ENCODE peak calls at places on chromosome 20, in ten cellular contexts. V is GM23248; Z is PC-3; T is mammary epithelial cell; Q is aorta; A is CD8-positive, alpha-beta memory T cell; W is stomach; K is astrocyte; D is upper lobe of right lung; O is heart right ventricle. P is an unnamed sample.

GRCh38 chr20:64038252-64038578 is 2.2 kb downstream of the C20orf204 start:
- DNase-seq in K (no peak), Z (no peak), A (no peak), Q (no peak), O (no peak), D (no peak), V (no peak), T (no peak), W (no peak), P (peak; percentile 51)

GRCh38 chr20:4563534-4563933 is 158.2 kb upstream of the PRND start:
- DNase-seq in T (peak; percentile 68), Q (peak; percentile 43), V (peak; percentile 85), Z (peak; percentile 78), O (no peak), W (no peak), D (no peak), K (peak; percentile 65), A (no peak), P (no peak)

GRCh38 chr20:43752561-43753301 is 25.9 kb upstream of the GTSF1L start:
- DNase-seq in Q (peak; percentile 71), K (peak; percentile 98), T (peak; percentile 88), V (peak; percentile 87), O (no peak), Z (peak; percentile 91), W (peak; percentile 39), D (peak; percentile 67), A (no peak), P (peak; percentile 77)

GRCh38 chr20:19775353-19776201 is 17.5 kb downstream of the RIN2 start:
- DNase-seq in V (peak; percentile 45), Q (no peak), D (no peak), Z (peak; percentile 93), T (no peak), W (peak; percentile 33), A (no peak), K (no peak), O (no peak), P (no peak)

GRCh38 chr20:11159728-11160127 is 485.9 kb upstream of the JAG1 start:
- DNase-seq in T (peak; percentile 68), Z (no peak), Q (peak; percentile 49), A (no peak), O (peak; percentile 26), W (no peak), K (peak; percentile 84), D (no peak), V (peak; percentile 40), P (no peak)

GRCh38 chr20:8385247-8385646 is 253.2 kb downstream of the PLCB1 start:
- DNase-seq in W (peak; percentile 31), O (peak; percentile 16), V (peak; percentile 55), D (no peak), Z (no peak), Q (no peak), A (no peak), K (peak; percentile 14), T (no peak), P (peak; percentile 43)

GRCh38 chr20:50425076-50425475 is 85.1 kb upstream of the PTPN1 start:
- DNase-seq in Z (no peak), Q (no peak), V (peak; percentile 30), A (no peak), T (no peak), O (no peak), D (no peak), W (no peak), K (no peak), P (peak; percentile 16)

GRCh38 chr20:50540620-50541605 is 30.7 kb downstream of the PTPN1 start:
- DNase-seq in K (peak; percentile 99), V (peak; percentile 71), D (no peak), Q (no peak), A (no peak), T (peak; percentile 64), Z (peak; percentile 78), W (no peak), O (no peak), P (no peak)

GRCh38 chr20:9689041-9689440 is 149.8 kb downstream of the PAK5 start:
- DNase-seq in O (no peak), T (no peak), Z (no peak), A (no peak), V (no peak), D (no peak), W (no peak), K (no peak), Q (no peak), P (no peak)

GRCh38 chr20:23151008-23151703 is 65.0 kb upstream of the CD93 start:
- DNase-seq in O (no peak), Q (no peak), Z (no peak), T (no peak), K (no peak), A (no peak), D (no peak), W (peak; percentile 18), V (no peak), P (no peak)

GRCh38 chr20:51492167-51493092 is 50.1 kb downstream of the NFATC2 start:
- DNase-seq in Z (no peak), A (no peak), T (no peak), D (peak; percentile 85), K (peak; percentile 73), V (peak; percentile 57), W (peak; percentile 85), O (peak; percentile 68), Q (peak; percentile 58), P (no peak)

GRCh38 chr20:483791-484644 is 21.7 kb upstream of the TBC1D20 start:
- DNase-seq in D (no peak), Q (peak; percentile 52), K (no peak), T (no peak), O (peak; percentile 48), V (no peak), A (no peak), W (no peak), Z (no peak), P (no peak)

DNA sequence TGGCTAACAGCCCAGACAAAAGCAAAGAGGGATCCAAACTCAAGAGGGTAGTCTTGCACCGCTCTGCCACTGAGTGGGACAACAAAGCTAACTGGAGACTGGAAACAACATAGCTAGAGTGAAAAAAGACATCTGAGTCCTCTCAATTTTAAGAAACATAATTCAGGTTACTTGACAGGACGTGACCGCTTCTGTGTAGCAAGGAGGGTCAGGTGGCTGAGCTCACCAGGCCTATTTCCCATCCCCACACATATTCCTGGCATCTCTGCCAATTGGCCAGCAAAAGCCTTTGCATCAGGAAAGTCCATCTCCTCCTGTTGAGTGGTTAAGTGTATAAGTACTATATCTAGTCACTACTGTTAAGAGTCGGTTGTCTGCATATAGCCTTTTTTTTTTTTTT is 25.3 kb upstream of the TBC1D20 start:
- DNase-seq in W (no peak), D (no peak), Z (no peak), O (no peak), V (no peak), A (no peak), Q (no peak), K (no peak), T (no peak), P (no peak)
- H3K36me3 ChIP-seq in W (peaks cover 69% of the 10 kb centered on the region), D (peaks cover 95% of the 10 kb centered on the region), Z (peaks cover 80% of the 10 kb centered on the region), O (peaks cover 99% of the 10 kb centered on the region), V (peaks cover 63% of the 10 kb centered on the region), A (peaks cover 48% of the 10 kb centered on the region), Q (peaks cover 10% of the 10 kb centered on the region), K (peaks cover 60% of the 10 kb centered on the region), T (peaks cover 49% of the 10 kb centered on the region), P (peaks cover 91% of the 10 kb centered on the region)

GRCh38 chr20:32236048-32236533 is 28.4 kb downstream of the POFUT1 start:
- DNase-seq in W (no peak), A (no peak), V (no peak), O (no peak), D (no peak), Q (no peak), T (peak; percentile 72), Z (no peak), K (no peak), P (no peak)

GRCh38 chr20:32235331-32236047 is 27.8 kb downstream of the POFUT1 start:
- DNase-seq in V (no peak), Z (no peak), A (no peak), Q (no peak), W (no peak), T (no peak), O (no peak), D (no peak), K (no peak), P (no peak)

GRCh38 chr20:32236819-32237218 is 29.1 kb downstream of the POFUT1 start:
- DNase-seq in W (no peak), T (no peak), V (no peak), Q (no peak), Z (no peak), O (no peak), K (no peak), D (no peak), A (no peak), P (no peak)

GRCh38 chr20:32238483-32239425 is 31.1 kb downstream of the POFUT1 start:
- DNase-seq in V (peak; percentile 6), O (no peak), T (no peak), Z (peak; percentile 18), K (no peak), D (no peak), A (no peak), Q (no peak), W (no peak), P (no peak)

DNA sequence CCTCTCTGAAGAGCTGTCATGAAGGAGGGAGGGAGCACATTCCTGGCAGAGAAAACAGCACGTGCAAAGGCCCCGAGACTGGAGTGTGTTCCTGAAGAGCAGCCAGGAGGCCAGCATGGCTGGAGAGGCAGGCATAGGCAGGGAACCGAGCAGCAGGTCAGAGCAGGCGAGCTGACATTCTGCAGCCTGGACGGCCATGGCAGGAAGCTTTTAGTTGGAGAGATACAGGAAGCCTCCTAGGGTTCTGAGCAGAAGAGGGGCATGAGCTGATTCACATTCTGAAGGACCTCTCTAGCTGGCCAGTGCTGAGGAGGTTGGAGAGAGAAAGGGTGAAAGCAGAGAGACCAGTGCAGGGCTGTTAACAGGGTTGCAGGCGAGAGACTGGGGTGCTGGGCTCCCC is 29.7 kb downstream of the POFUT1 start:
- DNase-seq in W (no peak), O (no peak), A (no peak), Q (no peak), D (no peak), T (no peak), K (no peak), Z (no peak), V (no peak), P (no peak)
- H3K36me3 ChIP-seq in W (peaks cover 14% of the 10 kb centered on the region), O (peaks cover 49% of the 10 kb centered on the region), A (peaks cover 22% of the 10 kb centered on the region), Q (no peaks in the 10 kb centered on the region), D (peaks cover 29% of the 10 kb centered on the region), T (peaks cover 7% of the 10 kb centered on the region), K (peaks cover 7% of the 10 kb centered on the region), Z (peaks cover 30% of the 10 kb centered on the region), V (peaks cover under 1% of the 10 kb centered on the region), P (peaks cover 52% of the 10 kb centered on the region)

GRCh38 chr20:58992911-58993310 is 11.9 kb downstream of the NELFCD start:
- DNase-seq in D (no peak), K (no peak), A (no peak), T (no peak), V (no peak), Z (no peak), O (no peak), W (no peak), Q (no peak), P (no peak)
- H3K36me3 ChIP-seq in D (peaks cover 98% of the 10 kb centered on the region), K (peaks cover 59% of the 10 kb centered on the region), A (peaks cover 67% of the 10 kb centered on the region), T (peaks cover 41% of the 10 kb centered on the region), V (peaks cover 53% of the 10 kb centered on the region), Z (peaks cover 90% of the 10 kb centered on the region), O (peaks cover 100% of the 10 kb centered on the region), W (peaks cover 89% of the 10 kb centered on the region), Q (peaks cover 5% of the 10 kb centered on the region), P (peaks cover 100% of the 10 kb centered on the region)

GRCh38 chr20:57250607-57251343 is 15.7 kb downstream of the BMP7 start:
- DNase-seq in V (no peak), O (no peak), A (no peak), W (no peak), Z (no peak), Q (no peak), T (no peak), K (no peak), D (no peak), P (peak; percentile 71)
- H3K36me3 ChIP-seq in V (no peaks in the 10 kb centered on the region), O (no peaks in the 10 kb centered on the region), A (no peaks in the 10 kb centered on the region), W (no peaks in the 10 kb centered on the region), Z (no peaks in the 10 kb centered on the region), Q (no peaks in the 10 kb centered on the region), T (no peaks in the 10 kb centered on the region), K (no peaks in the 10 kb centered on the region), D (no peaks in the 10 kb centered on the region), P (peaks cover 29% of the 10 kb centered on the region)

GRCh38 chr20:62812181-62812906 is 4.5 kb upstream of the COL9A3 start:
- DNase-seq in K (no peak), Z (no peak), O (no peak), D (no peak), Q (no peak), T (no peak), A (no peak), W (no peak), V (no peak), P (no peak)
- H3K36me3 ChIP-seq in K (peaks cover 7% of the 10 kb centered on the region), Z (peaks cover 22% of the 10 kb centered on the region), O (peaks cover 70% of the 10 kb centered on the region), D (peaks cover 56% of the 10 kb centered on the region), Q (no peaks in the 10 kb centered on the region), T (peaks cover 2% of the 10 kb centered on the region), A (peaks cover 29% of the 10 kb centered on the region), W (peaks cover 59% of the 10 kb centered on the region), V (peaks cover 9% of the 10 kb centered on the region), P (peaks cover 60% of the 10 kb centered on the region)

P was measured in OCI-LY7.